ENCODE peak calls at places on chromosomes 4 and X, in six cellular contexts. G is SJSA1, N is adipocyte, Q is adrenal gland, I is left ventricle myocardium inferior, C is cardiac muscle cell. R is an unnamed sample. For H3K27me3, the result is how much of the 10 kb centered on the place peaks cover.

GRCh38 chr4:120916937-120917336 is 5.6 kb downstream of the PRDM5 start:
- DNase-seq in G (no peak), Q (no peak), N (no peak), C (peak), I (no peak), R (no peak)

GRCh38 chr4:72842323-72842722 is 227.2 kb downstream of the COX18 start:
- DNase-seq in N (peak), C (no peak), G (no peak), I (no peak), Q (no peak), R (no peak)

GRCh38 chr4:155545456-155545855 is 121.2 kb upstream of the GUCY1A1 start:
- DNase-seq in C (no peak), Q (no peak), I (no peak), N (no peak), G (no peak), R (no peak)

GRCh38 chr4:153113061-153113837 is 91.0 kb upstream of the TRIM2 start:
- DNase-seq in C (no peak), Q (no peak), N (no peak), I (no peak), G (no peak), R (no peak)

GRCh38 chrX:19907794-19908193 is 20.4 kb upstream of the SH3KBP1 start:
- DNase-seq in C (no peak), I (no peak), G (no peak), N (no peak), Q (no peak), R (no peak)

GRCh38 chr4:54589586-54589985 is 68.2 kb upstream of the KIT start:
- DNase-seq in C (no peak), G (no peak), N (no peak), Q (no peak), I (no peak), R (no peak)

GRCh38 chr4:59608466-59608865 is 1591.7 kb upstream of the ADGRL3 start:
- DNase-seq in Q (no peak), G (no peak), I (no peak), C (no peak), N (no peak), R (no peak)

GRCh38 chr4:37453004-37453360 is 208.4 kb downstream of the NWD2 start:
- DNase-seq in N (peak), C (peak), I (no peak), Q (peak), G (peak), R (peak)

GRCh38 chr4:67614186-67614585 is 55.7 kb downstream of the STAP1 start:
- DNase-seq in N (no peak), C (no peak), G (no peak), I (no peak), Q (no peak), R (no peak)

GRCh38 chrX:116272328-116272727 is 101.8 kb downstream of the AGTR2 start:
- DNase-seq in G (peak), N (peak), C (no peak), Q (no peak), I (no peak), R (no peak)

GRCh38 chr4:6468376-6468775 is 4.0 kb downstream of the PPP2R2C start:
- DNase-seq in G (no peak), Q (no peak), C (no peak), N (no peak), I (no peak), R (no peak)
- H3K27me3 ChIP-seq in G (under half), Q (under half), C (half or more), N (under half), I (half or more), R (under half)

DNA sequence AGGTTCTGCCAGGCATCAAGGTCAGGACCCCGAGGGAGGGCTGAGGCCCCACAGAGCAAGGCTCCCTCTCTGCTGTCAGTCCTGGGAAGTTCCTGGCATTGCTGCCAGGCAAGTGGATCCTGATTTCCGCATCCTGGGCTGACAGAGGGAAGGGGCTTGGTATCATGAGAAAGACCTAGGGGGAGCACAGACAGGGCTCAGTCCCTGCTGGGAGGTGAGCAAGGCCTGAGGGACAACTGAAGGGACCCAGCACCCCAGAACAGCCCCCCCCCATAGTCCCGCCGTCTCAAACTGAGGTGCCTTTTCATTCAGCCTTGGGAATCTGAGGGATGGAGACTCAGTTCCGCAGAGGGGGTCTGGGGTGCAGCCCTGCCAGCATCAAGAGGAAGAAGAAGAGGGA is 971 bp downstream of the MAGEA11 start:
- DNase-seq in N (no peak), Q (no peak), C (no peak), G (no peak), I (no peak), R (no peak)
- H3K27me3 ChIP-seq in N (under half), Q (under half), C (under half), G (under half), I (under half), R (under half)

DNA sequence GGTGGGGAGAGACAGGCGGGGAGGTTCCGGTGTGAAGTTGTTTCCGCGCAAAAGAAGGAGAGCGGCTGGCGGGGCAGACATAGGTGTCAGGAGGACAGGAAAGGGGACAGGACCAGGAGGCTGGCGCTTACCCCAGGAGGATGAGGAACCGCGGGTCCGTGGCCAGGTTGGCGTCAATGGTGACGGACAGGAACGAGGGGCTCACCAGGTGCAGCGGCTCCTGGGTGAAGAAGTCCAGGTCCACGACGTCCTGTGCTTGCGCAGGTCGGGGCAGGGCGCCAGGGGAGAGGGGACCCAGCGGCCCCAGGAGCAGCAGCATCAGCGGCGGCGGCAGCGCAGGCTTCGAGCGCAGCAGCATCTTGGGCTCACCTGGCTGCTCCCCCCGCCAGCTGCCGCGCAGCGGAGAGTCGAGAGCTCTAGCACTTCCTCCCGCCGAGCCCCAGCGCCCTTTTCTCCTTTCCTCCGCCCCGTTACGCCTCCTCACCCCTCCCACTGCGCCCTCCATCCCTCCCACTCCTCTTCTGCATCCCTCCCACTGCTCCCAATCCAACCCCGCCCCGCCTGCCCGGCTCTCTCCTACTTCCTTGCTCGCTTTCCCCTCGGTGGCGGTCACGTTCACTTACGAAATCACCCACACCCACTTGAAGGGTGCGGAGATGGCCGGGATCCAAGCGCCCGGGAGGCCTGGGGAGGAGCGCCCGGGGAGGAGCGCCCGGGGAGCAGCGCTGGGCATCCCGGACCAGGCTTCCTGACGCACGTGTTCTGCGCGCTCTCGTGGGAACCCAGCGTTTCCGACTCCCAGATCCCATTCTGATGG is at the start of gene HPSE:
- DNase-seq in C (peak), N (peak), I (peak), G (peak), Q (peak), R (peak)
- H3K27me3 ChIP-seq in C (half or more), N (under half), I (half or more), G (under half), Q (under half), R (under half)

DNA sequence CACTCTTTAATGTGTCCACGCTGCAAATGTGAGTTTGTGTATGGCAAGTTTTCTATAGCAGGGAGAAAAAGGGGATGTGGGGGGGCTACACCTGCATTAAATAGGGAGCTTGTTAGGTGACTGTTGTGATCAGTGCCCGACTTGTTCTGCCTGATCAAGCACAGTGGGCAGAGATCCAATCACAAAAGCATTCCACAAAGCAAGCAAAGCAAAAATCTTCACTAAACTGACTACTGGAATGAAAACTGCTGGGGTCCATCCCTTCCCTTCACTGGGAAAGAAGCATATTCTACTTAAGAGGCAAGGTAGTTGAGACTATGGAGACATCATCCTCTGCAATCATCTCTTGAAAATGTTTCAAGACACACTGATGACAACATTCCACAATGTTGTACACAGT is 5.2 kb downstream of the IRS4 start:
- DNase-seq in C (no peak), G (no peak), Q (no peak), I (no peak), N (no peak), R (no peak)
- H3K27me3 ChIP-seq in C (half or more), G (under half), Q (half or more), I (half or more), N (half or more), R (under half)

GRCh38 chr4:46930866-46931265 is 21.8 kb upstream of the COX7B2 start:
- DNase-seq in Q (no peak), G (no peak), I (no peak), N (no peak), C (no peak), R (no peak)

GRCh38 chr4:46931981-46932380 is 22.9 kb upstream of the COX7B2 start:
- DNase-seq in N (peak), C (peak), Q (no peak), G (no peak), I (no peak), R (peak)

GRCh38 chr4:46922205-46922604 is 13.2 kb upstream of the COX7B2 start:
- DNase-seq in C (no peak), G (no peak), N (no peak), Q (no peak), I (no peak), R (no peak)

GRCh38 chr4:46924789-46925188 is 15.7 kb upstream of the COX7B2 start:
- DNase-seq in I (no peak), N (no peak), C (no peak), G (no peak), Q (no peak), R (no peak)

GRCh38 chr4:46927201-46927600 is 18.2 kb upstream of the COX7B2 start:
- DNase-seq in C (no peak), Q (no peak), I (no peak), G (no peak), N (peak), R (no peak)
- H3K27me3 ChIP-seq in C (under half), Q (under half), I (under half), G (under half), N (under half), R (under half)

R was measured in body of pancreas.